ENCODE peak calls at places on chromosomes 3 and 15, in seven cellular contexts. One of them, this sample, is unnamed. For H3K36me3, the result is how much of the 10 kb centered on the place peaks cover.

GRCh38 chr3:152574461-152575079 is 260.4 kb upstream of the P2RY1 start:
- DNase-seq in Peyer's patch: peak
- DNase-seq in ovary: peak
- DNase-seq in cardiac muscle cell: peak
- DNase-seq in MM.1S: peak
- DNase-seq in esophagus muscularis mucosa: no peak
- DNase-seq in CD8-positive, alpha-beta memory T cell: no peak
- DNase-seq in this sample: peak

GRCh38 chr3:170868577-170869239 is 1.3 kb downstream of the RPL22L1 start:
- DNase-seq in esophagus muscularis mucosa: no peak
- DNase-seq in cardiac muscle cell: no peak
- DNase-seq in Peyer's patch: no peak
- DNase-seq in ovary: peak
- DNase-seq in MM.1S: peak
- DNase-seq in CD8-positive, alpha-beta memory T cell: no peak
- DNase-seq in this sample: no peak

GRCh38 chr3:177777699-177778098 is 580.4 kb upstream of the TBL1XR1 start:
- DNase-seq in Peyer's patch: peak
- DNase-seq in esophagus muscularis mucosa: no peak
- DNase-seq in MM.1S: peak
- DNase-seq in cardiac muscle cell: peak
- DNase-seq in ovary: peak
- DNase-seq in CD8-positive, alpha-beta memory T cell: no peak
- DNase-seq in this sample: no peak

GRCh38 chr3:138455801-138456716 is 21.6 kb downstream of the ESYT3 start:
- DNase-seq in cardiac muscle cell: peak
- DNase-seq in Peyer's patch: no peak
- DNase-seq in ovary: no peak
- DNase-seq in MM.1S: no peak
- DNase-seq in CD8-positive, alpha-beta memory T cell: no peak
- DNase-seq in esophagus muscularis mucosa: no peak
- DNase-seq in this sample: no peak

GRCh38 chr3:66353530-66353929 is 132.7 kb downstream of the SLC25A26 start:
- DNase-seq in Peyer's patch: no peak
- DNase-seq in cardiac muscle cell: peak
- DNase-seq in CD8-positive, alpha-beta memory T cell: no peak
- DNase-seq in MM.1S: no peak
- DNase-seq in ovary: no peak
- DNase-seq in esophagus muscularis mucosa: no peak
- DNase-seq in this sample: no peak

GRCh38 chr3:115698851-115699535 is 75.7 kb downstream of the GAP43 start:
- DNase-seq in MM.1S: no peak
- DNase-seq in CD8-positive, alpha-beta memory T cell: no peak
- DNase-seq in esophagus muscularis mucosa: no peak
- DNase-seq in ovary: no peak
- DNase-seq in cardiac muscle cell: no peak
- DNase-seq in Peyer's patch: no peak
- DNase-seq in this sample: no peak

GRCh38 chr3:185175370-185175987 is 22.6 kb upstream of the C3orf70 start:
- DNase-seq in ovary: peak
- DNase-seq in cardiac muscle cell: peak
- DNase-seq in Peyer's patch: peak
- DNase-seq in esophagus muscularis mucosa: no peak
- DNase-seq in MM.1S: peak
- DNase-seq in CD8-positive, alpha-beta memory T cell: no peak
- DNase-seq in this sample: peak

GRCh38 chr15:100124936-100125626 is 216.7 kb downstream of the ADAMTS17 start:
- DNase-seq in Peyer's patch: no peak
- DNase-seq in CD8-positive, alpha-beta memory T cell: no peak
- DNase-seq in cardiac muscle cell: no peak
- DNase-seq in esophagus muscularis mucosa: no peak
- DNase-seq in ovary: peak
- DNase-seq in MM.1S: no peak
- DNase-seq in this sample: no peak

GRCh38 chr15:99589801-99590200 is 24.0 kb downstream of the MEF2A start:
- DNase-seq in Peyer's patch: no peak
- DNase-seq in CD8-positive, alpha-beta memory T cell: no peak
- DNase-seq in MM.1S: no peak
- DNase-seq in esophagus muscularis mucosa: no peak
- DNase-seq in ovary: no peak
- DNase-seq in cardiac muscle cell: no peak
- DNase-seq in this sample: no peak

GRCh38 chr15:69579950-69580618 is 127.5 kb downstream of the RPLP1 start:
- DNase-seq in CD8-positive, alpha-beta memory T cell: no peak
- DNase-seq in esophagus muscularis mucosa: no peak
- DNase-seq in MM.1S: no peak
- DNase-seq in ovary: no peak
- DNase-seq in cardiac muscle cell: no peak
- DNase-seq in Peyer's patch: peak
- DNase-seq in this sample: peak

GRCh38 chr15:73991260-73991659 is 835 bp downstream of the STOML1 start:
- DNase-seq in ovary: no peak
- DNase-seq in Peyer's patch: no peak
- DNase-seq in cardiac muscle cell: peak
- DNase-seq in CD8-positive, alpha-beta memory T cell: no peak
- DNase-seq in esophagus muscularis mucosa: no peak
- DNase-seq in MM.1S: no peak
- DNase-seq in this sample: peak

GRCh38 chr15:92012368-92012629 is 158.8 kb downstream of the SLCO3A1 start:
- DNase-seq in cardiac muscle cell: peak
- DNase-seq in esophagus muscularis mucosa: no peak
- DNase-seq in Peyer's patch: no peak
- DNase-seq in MM.1S: no peak
- DNase-seq in ovary: no peak
- DNase-seq in CD8-positive, alpha-beta memory T cell: no peak
- DNase-seq in this sample: no peak

GRCh38 chr3:69817988-69818387 is 78.7 kb downstream of the MITF start:
- DNase-seq in cardiac muscle cell: no peak
- DNase-seq in CD8-positive, alpha-beta memory T cell: no peak
- DNase-seq in ovary: no peak
- DNase-seq in Peyer's patch: no peak
- DNase-seq in esophagus muscularis mucosa: no peak
- DNase-seq in MM.1S: no peak
- DNase-seq in this sample: no peak

GRCh38 chr3:14285526-14285925 is 106.9 kb downstream of the LSM3 start:
- DNase-seq in cardiac muscle cell: no peak
- DNase-seq in ovary: no peak
- DNase-seq in CD8-positive, alpha-beta memory T cell: no peak
- DNase-seq in esophagus muscularis mucosa: no peak
- DNase-seq in MM.1S: no peak
- DNase-seq in Peyer's patch: no peak
- DNase-seq in this sample: no peak

GRCh38 chr15:76235186-76235826 is 76.0 kb downstream of the ETFA start:
- DNase-seq in esophagus muscularis mucosa: no peak
- DNase-seq in ovary: no peak
- DNase-seq in MM.1S: peak
- DNase-seq in Peyer's patch: no peak
- DNase-seq in cardiac muscle cell: peak
- DNase-seq in CD8-positive, alpha-beta memory T cell: no peak
- DNase-seq in this sample: no peak

GRCh38 chr3:55183259-55183658 is 255.4 kb upstream of the LRTM1 start:
- DNase-seq in cardiac muscle cell: no peak
- DNase-seq in ovary: no peak
- DNase-seq in esophagus muscularis mucosa: peak
- DNase-seq in CD8-positive, alpha-beta memory T cell: no peak
- DNase-seq in Peyer's patch: no peak
- DNase-seq in MM.1S: no peak
- DNase-seq in this sample: no peak

GRCh38 chr3:130386604-130387263 is 41.3 kb downstream of the COL6A5 start:
- DNase-seq in MM.1S: no peak
- DNase-seq in Peyer's patch: no peak
- DNase-seq in CD8-positive, alpha-beta memory T cell: no peak
- DNase-seq in esophagus muscularis mucosa: peak
- DNase-seq in ovary: no peak
- DNase-seq in cardiac muscle cell: peak
- DNase-seq in this sample: no peak

GRCh38 chr3:102481050-102481449 is 46.2 kb downstream of the ZPLD1 start:
- DNase-seq in Peyer's patch: no peak
- DNase-seq in esophagus muscularis mucosa: no peak
- DNase-seq in CD8-positive, alpha-beta memory T cell: no peak
- DNase-seq in cardiac muscle cell: no peak
- DNase-seq in ovary: no peak
- DNase-seq in MM.1S: peak
- DNase-seq in this sample: no peak

GRCh38 chr3:37545479-37545878 is 316.2 kb upstream of the CTDSPL start:
- DNase-seq in CD8-positive, alpha-beta memory T cell: no peak
- DNase-seq in esophagus muscularis mucosa: no peak
- DNase-seq in cardiac muscle cell: no peak
- DNase-seq in ovary: peak
- DNase-seq in Peyer's patch: no peak
- DNase-seq in MM.1S: no peak
- DNase-seq in this sample: no peak

GRCh38 chr3:3699816-3700633 is 99.2 kb upstream of the LRRN1 start:
- DNase-seq in esophagus muscularis mucosa: peak
- DNase-seq in cardiac muscle cell: no peak
- DNase-seq in CD8-positive, alpha-beta memory T cell: no peak
- DNase-seq in MM.1S: peak
- DNase-seq in ovary: no peak
- DNase-seq in Peyer's patch: no peak
- DNase-seq in this sample: no peak

DNA sequence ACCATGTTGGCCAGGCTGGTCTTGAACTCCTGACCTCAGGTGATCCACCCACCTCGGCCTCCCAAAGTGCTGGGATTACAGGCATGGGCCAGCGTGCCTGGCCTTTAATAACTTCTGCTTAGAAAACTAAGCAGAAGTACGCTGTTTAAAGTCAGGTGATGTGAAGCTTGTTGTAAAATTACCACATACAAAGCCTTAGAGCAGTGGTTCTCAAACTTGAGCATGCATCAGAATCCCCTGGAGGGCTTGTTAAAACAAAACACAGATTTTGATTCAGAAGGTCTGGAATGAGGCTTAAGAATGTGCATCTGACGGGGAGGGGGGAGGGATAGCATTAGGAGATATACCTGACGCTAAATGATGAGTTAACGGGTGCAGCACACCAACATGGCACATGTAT is 30.2 kb downstream of the SLTM start:
- DNase-seq in MM.1S: no peak
- DNase-seq in cardiac muscle cell: peak
- DNase-seq in Peyer's patch: no peak
- DNase-seq in ovary: no peak
- DNase-seq in esophagus muscularis mucosa: no peak
- DNase-seq in CD8-positive, alpha-beta memory T cell: no peak
- DNase-seq in this sample: no peak
- H3K36me3 ChIP-seq in MM.1S: under half
- H3K36me3 ChIP-seq in cardiac muscle cell: under half
- H3K36me3 ChIP-seq in Peyer's patch: under half
- H3K36me3 ChIP-seq in ovary: under half
- H3K36me3 ChIP-seq in esophagus muscularis mucosa: under half
- H3K36me3 ChIP-seq in CD8-positive, alpha-beta memory T cell: under half
- H3K36me3 ChIP-seq in this sample: under half

DNA sequence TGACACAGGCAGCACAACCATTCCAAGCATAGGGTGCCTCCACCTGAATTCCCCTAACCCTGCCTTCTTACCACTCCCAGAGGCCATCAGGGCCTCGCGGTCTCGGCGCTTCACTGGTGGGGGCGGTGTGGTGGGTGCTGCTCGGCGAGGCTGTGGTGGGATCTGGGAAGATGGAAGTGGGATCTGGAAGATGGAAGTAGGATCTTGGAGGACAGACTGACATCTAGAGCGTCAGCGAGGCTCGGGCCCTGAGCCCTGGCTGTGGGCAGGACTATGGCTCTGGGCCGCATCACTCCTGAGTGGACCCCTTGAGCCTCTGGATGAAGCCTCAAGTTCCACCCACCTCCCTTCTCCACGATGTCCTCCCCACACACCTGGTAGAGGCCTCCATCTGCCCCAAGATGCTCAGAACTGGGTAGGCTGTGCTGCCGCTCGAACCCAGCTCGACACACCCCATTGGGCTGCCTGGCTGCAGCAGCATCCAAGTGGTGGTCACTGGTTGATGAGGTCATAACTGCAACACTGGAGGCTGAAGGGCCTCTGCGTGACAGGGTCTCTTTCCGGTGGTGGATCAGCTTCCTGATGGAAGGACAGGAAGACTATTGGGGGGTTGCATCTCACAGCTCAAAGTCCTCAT is 3.6 kb downstream of the NCKIPSD start:
- DNase-seq in MM.1S: no peak
- DNase-seq in ovary: no peak
- DNase-seq in Peyer's patch: no peak
- DNase-seq in cardiac muscle cell: no peak
- DNase-seq in esophagus muscularis mucosa: no peak
- DNase-seq in CD8-positive, alpha-beta memory T cell: no peak
- DNase-seq in this sample: peak
- H3K36me3 ChIP-seq in MM.1S: under half
- H3K36me3 ChIP-seq in ovary: under half
- H3K36me3 ChIP-seq in Peyer's patch: under half
- H3K36me3 ChIP-seq in cardiac muscle cell: under half
- H3K36me3 ChIP-seq in esophagus muscularis mucosa: under half
- H3K36me3 ChIP-seq in CD8-positive, alpha-beta memory T cell: under half
- H3K36me3 ChIP-seq in this sample: under half

GRCh38 chr3:75687323-75687722 is 23.2 kb downstream of the FRG2C start:
- DNase-seq in cardiac muscle cell: no peak
- DNase-seq in Peyer's patch: no peak
- DNase-seq in CD8-positive, alpha-beta memory T cell: no peak
- DNase-seq in MM.1S: no peak
- DNase-seq in ovary: no peak
- DNase-seq in esophagus muscularis mucosa: no peak
- DNase-seq in this sample: no peak
- H3K36me3 ChIP-seq in cardiac muscle cell: under half
- H3K36me3 ChIP-seq in Peyer's patch: under half
- H3K36me3 ChIP-seq in CD8-positive, alpha-beta memory T cell: under half
- H3K36me3 ChIP-seq in MM.1S: under half
- H3K36me3 ChIP-seq in ovary: under half
- H3K36me3 ChIP-seq in esophagus muscularis mucosa: under half
- H3K36me3 ChIP-seq in this sample: under half

GRCh38 chr3:127604546-127605165 is 6.4 kb downstream of the MCM2 start:
- DNase-seq in ovary: no peak
- DNase-seq in CD8-positive, alpha-beta memory T cell: no peak
- DNase-seq in esophagus muscularis mucosa: no peak
- DNase-seq in cardiac muscle cell: no peak
- DNase-seq in MM.1S: no peak
- DNase-seq in Peyer's patch: no peak
- DNase-seq in this sample: no peak

GRCh38 chr3:127606981-127607595 is 8.9 kb downstream of the MCM2 start:
- DNase-seq in CD8-positive, alpha-beta memory T cell: no peak
- DNase-seq in MM.1S: no peak
- DNase-seq in ovary: no peak
- DNase-seq in Peyer's patch: no peak
- DNase-seq in cardiac muscle cell: no peak
- DNase-seq in esophagus muscularis mucosa: no peak
- DNase-seq in this sample: peak

GRCh38 chr3:127606086-127606805 is 8.0 kb downstream of the MCM2 start:
- DNase-seq in Peyer's patch: no peak
- DNase-seq in cardiac muscle cell: no peak
- DNase-seq in esophagus muscularis mucosa: no peak
- DNase-seq in CD8-positive, alpha-beta memory T cell: no peak
- DNase-seq in ovary: no peak
- DNase-seq in MM.1S: no peak
- DNase-seq in this sample: no peak

GRCh38 chr3:127600749-127601456 is 2.7 kb downstream of the MCM2 start:
- DNase-seq in Peyer's patch: no peak
- DNase-seq in CD8-positive, alpha-beta memory T cell: no peak
- DNase-seq in esophagus muscularis mucosa: no peak
- DNase-seq in cardiac muscle cell: no peak
- DNase-seq in MM.1S: no peak
- DNase-seq in ovary: no peak
- DNase-seq in this sample: no peak

DNA sequence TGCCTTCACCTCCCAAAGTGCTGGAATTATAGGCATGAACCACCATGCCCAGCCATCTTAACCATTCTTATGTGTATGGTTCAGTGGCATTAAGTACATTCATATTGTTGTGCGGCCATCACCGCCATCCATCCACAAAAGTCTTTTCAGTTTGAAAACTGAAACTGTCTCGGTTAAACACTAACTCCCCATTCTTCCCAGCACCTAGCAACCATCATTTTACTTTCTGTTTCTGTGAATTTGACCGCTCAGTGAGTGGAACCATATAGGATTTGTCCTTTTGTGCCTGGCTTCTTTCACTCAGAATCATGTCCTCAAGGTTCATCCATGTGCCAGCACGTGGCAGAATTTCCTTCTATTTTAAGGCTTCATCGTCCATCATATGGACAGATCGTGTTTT is 5.8 kb downstream of the MCM2 start:
- DNase-seq in cardiac muscle cell: no peak
- DNase-seq in CD8-positive, alpha-beta memory T cell: no peak
- DNase-seq in ovary: no peak
- DNase-seq in MM.1S: no peak
- DNase-seq in Peyer's patch: no peak
- DNase-seq in esophagus muscularis mucosa: no peak
- DNase-seq in this sample: no peak
- H3K36me3 ChIP-seq in cardiac muscle cell: under half
- H3K36me3 ChIP-seq in CD8-positive, alpha-beta memory T cell: under half
- H3K36me3 ChIP-seq in ovary: under half
- H3K36me3 ChIP-seq in MM.1S: under half
- H3K36me3 ChIP-seq in Peyer's patch: under half
- H3K36me3 ChIP-seq in esophagus muscularis mucosa: under half
- H3K36me3 ChIP-seq in this sample: under half